ENCODE peak calls at places on chromosome X, in eight cellular contexts. P is pancreas; F is stimulated activated CD8-positive, alpha-beta memory T cell treated with anti-CD3 and anti-CD28 coated beads, Interleukin-15, amount 100 ng/mL, for 24 hours; G is substantia nigra; I is NCI-H1105; U is NCI-H187; H is IMR-90; N is left colon. L is an unnamed sample.

GRCh38 chrX:3066555-3066954 is 25.3 kb downstream of the ARSF start:
- DNase-seq in P (peak; percentile 55), F (no peak), G (peak; percentile 4), I (no peak), U (no peak), H (peak; percentile 3), N (no peak), L (peak; percentile 34)

GRCh38 chrX:110741213-110741796 is 54.3 kb downstream of the CHRDL1 start:
- DNase-seq in P (no peak), F (no peak), G (no peak), I (no peak), U (no peak), H (peak; percentile 73), N (no peak), L (no peak)

GRCh38 chrX:50180073-50180940 is 20.5 kb downstream of the AKAP4 start:
- DNase-seq in P (no peak), F (no peak), G (no peak), I (no peak), U (no peak), H (no peak), N (no peak), L (no peak)

GRCh38 chrX:39112143-39112542 is 310.9 kb downstream of the MID1IP1 start:
- DNase-seq in P (no peak), F (no peak), G (no peak), I (no peak), U (no peak), H (no peak), N (no peak), L (no peak)

GRCh38 chrX:32937043-32937442 is 274.3 kb downstream of the DMD start:
- DNase-seq in P (no peak), F (no peak), G (no peak), I (no peak), U (no peak), H (no peak), N (no peak), L (no peak)

GRCh38 chrX:129472116-129472515 is 51.2 kb downstream of the SMARCA1 start:
- DNase-seq in P (no peak), F (no peak), G (no peak), I (no peak), U (no peak), H (peak; percentile 25), N (no peak), L (no peak)

GRCh38 chrX:103107836-103108235 is 14.9 kb upstream of the NXF3 start:
- DNase-seq in P (peak; percentile 39), F (no peak), G (no peak), I (no peak), U (no peak), H (no peak), N (no peak), L (no peak)

GRCh38 chrX:132491191-132491590 is 2.4 kb upstream of the MBNL3 start:
- DNase-seq in P (peak; percentile 40), F (no peak), G (peak; percentile 0), I (no peak), U (no peak), H (no peak), N (peak; percentile 31), L (no peak)

GRCh38 chrX:40105016-40105790 is 7.4 kb upstream of the BCOR start:
- DNase-seq in P (peak; percentile 36), F (no peak), G (peak; percentile 15), I (no peak), U (no peak), H (no peak), N (no peak), L (peak; percentile 68)

GRCh38 chrX:137432609-137433008 is 133.3 kb upstream of the ZIC3 start:
- DNase-seq in P (no peak), F (no peak), G (no peak), I (peak; percentile 6), U (no peak), H (no peak), N (no peak), L (no peak)

GRCh38 chrX:40094041-40094899 is 3.5 kb downstream of the BCOR start:
- DNase-seq in P (no peak), F (no peak), G (peak; percentile 10), I (no peak), U (no peak), H (peak; percentile 55), N (peak; percentile 64), L (peak; percentile 81)

GRCh38 chrX:67726028-67726427 is 182.2 kb downstream of the AR start:
- DNase-seq in P (no peak), F (no peak), G (no peak), I (no peak), U (no peak), H (no peak), N (no peak), L (no peak)

GRCh38 chrX:146881521-146881920 is 67.0 kb upstream of the CXorf51A start:
- DNase-seq in P (no peak), F (no peak), G (no peak), I (no peak), U (no peak), H (no peak), N (no peak), L (no peak)

GRCh38 chrX:1487401-1487800 is 34.7 kb upstream of the ASMTL start:
- DNase-seq in P (no peak), F (no peak), G (no peak), I (no peak), U (no peak), H (no peak), N (no peak), L (no peak)

GRCh38 chrX:153882086-153882498 is 3.9 kb downstream of the L1CAM start:
- DNase-seq in P (no peak), F (no peak), G (no peak), I (no peak), U (no peak), H (peak; percentile 13), N (no peak), L (no peak)

GRCh38 chrX:139141370-139141769 is 389.2 kb upstream of the F9 start:
- DNase-seq in P (no peak), F (no peak), G (no peak), I (no peak), U (no peak), H (no peak), N (no peak), L (no peak)

GRCh38 chrX:2226182-2226581 is 274.6 kb downstream of the DHRSX start:
- DNase-seq in P (no peak), F (no peak), G (no peak), I (no peak), U (no peak), H (no peak), N (no peak), L (no peak)

GRCh38 chrX:132737743-132738142 is 220.7 kb downstream of the HS6ST2 start:
- DNase-seq in P (no peak), F (no peak), G (no peak), I (no peak), U (no peak), H (no peak), N (no peak), L (no peak)

GRCh38 chrX:26574208-26574607 is 358.2 kb downstream of the MAGEB5 start:
- DNase-seq in P (no peak), F (no peak), G (no peak), I (no peak), U (no peak), H (peak; percentile 40), N (no peak), L (no peak)

GRCh38 chrX:71540801-71541545 is 8.1 kb downstream of the OGT start:
- DNase-seq in P (no peak), F (no peak), G (no peak), I (no peak), U (no peak), H (no peak), N (no peak), L (no peak)

GRCh38 chrX:149962859-149963757 is 24.8 kb upstream of the EOLA2 start:
- DNase-seq in P (peak; percentile 18), F (no peak), G (peak; percentile 51), I (peak; percentile 54), U (peak; percentile 12), H (peak; percentile 69), N (peak; percentile 34), L (peak; percentile 41)

GRCh38 chrX:118978451-118978850 is 4.0 kb downstream of the LONRF3 start:
- DNase-seq in P (no peak), F (no peak), G (no peak), I (no peak), U (no peak), H (no peak), N (no peak), L (no peak)

GRCh38 chrX:78979789-78980464 is 34.7 kb downstream of the P2RY10 start:
- DNase-seq in P (no peak), F (no peak), G (no peak), I (no peak), U (no peak), H (no peak), N (no peak), L (no peak)